ENCODE peak calls at places on chromosomes 7 and 10, in eight cellular contexts. O is Ammon's horn; W is psoas muscle; L is fibroblast of mammary gland; N is stimulated activated CD8-positive, alpha-beta memory T cell treated with anti-CD3 and anti-CD28 coated beads, Interleukin-7, amount 100 ng/mL, for 4 hours; U is GM12891; G is fibroblast of gingiva; B is stimulated activated CD4-positive, alpha-beta T cell treated with anti-CD3 and anti-CD28 coated beads, Interleukin-1b, Interleukin-23, amount 100 ng/mL, for 1 hour. H is an unnamed sample.

GRCh38 chr7:2873686-2874551 is 29.8 kb upstream of the GNA12 start:
- DNase-seq in O (no peak), W (no peak), L (peak), N (no peak), U (no peak), G (peak), B (no peak), H (peak)

GRCh38 chr7:54988516-54988915 is 30.3 kb upstream of the EGFR start:
- DNase-seq in O (no peak), W (no peak), L (no peak), N (no peak), U (no peak), G (no peak), B (no peak), H (no peak)

GRCh38 chr7:27148031-27148775 is 629 bp upstream of the HOXA6 start:
- DNase-seq in O (no peak), W (peak), L (peak), N (no peak), U (no peak), G (no peak), B (no peak), H (no peak)

GRCh38 chr10:130047336-130047735 is 63.3 kb downstream of the C10orf143 start:
- DNase-seq in O (no peak), W (no peak), L (no peak), N (no peak), U (no peak), G (no peak), B (no peak), H (no peak)

GRCh38 chr10:117454502-117454901 is 79.3 kb upstream of the PDZD8 start:
- DNase-seq in O (no peak), W (no peak), L (peak), N (no peak), U (no peak), G (no peak), B (no peak), H (no peak)

GRCh38 chr7:732094-732541 is 5.0 kb upstream of the PRKAR1B start:
- DNase-seq in O (no peak), W (peak), L (no peak), N (no peak), U (no peak), G (no peak), B (no peak), H (no peak)

GRCh38 chr7:111933614-111934013 is 272.6 kb downstream of the DOCK4 start:
- DNase-seq in O (no peak), W (no peak), L (peak), N (no peak), U (no peak), G (peak), B (no peak), H (no peak)

GRCh38 chr7:1667566-1668485 is 2.3 kb upstream of the ELFN1 start:
- DNase-seq in O (no peak), W (peak), L (no peak), N (no peak), U (no peak), G (no peak), B (no peak), H (no peak)

GRCh38 chr10:116674901-116675423 is 54.2 kb downstream of the PNLIPRP2 start:
- DNase-seq in O (no peak), W (no peak), L (no peak), N (no peak), U (no peak), G (no peak), B (no peak), H (no peak)

GRCh38 chr10:35208536-35208935 is 81.9 kb downstream of the CREM start:
- DNase-seq in O (peak), W (peak), L (peak), N (no peak), U (no peak), G (no peak), B (no peak), H (no peak)

GRCh38 chr7:85078181-85078580 is 108.7 kb downstream of the SEMA3D start:
- DNase-seq in O (no peak), W (no peak), L (no peak), N (no peak), U (no peak), G (no peak), B (no peak), H (no peak)

GRCh38 chr10:76050291-76050625 is 618.8 kb downstream of the LRMDA start:
- DNase-seq in O (no peak), W (no peak), L (no peak), N (no peak), U (no peak), G (no peak), B (no peak), H (no peak)

GRCh38 chr10:69800109-69800508 is 1.6 kb upstream of the COL13A1 start:
- DNase-seq in O (peak), W (no peak), L (peak), N (no peak), U (no peak), G (peak), B (no peak), H (no peak)

GRCh38 chr7:106962751-106963150 is 81.8 kb upstream of the PRKAR2B start:
- DNase-seq in O (no peak), W (no peak), L (no peak), N (no peak), U (no peak), G (no peak), B (no peak), H (no peak)

GRCh38 chr7:19143930-19144574 is 1.2 kb downstream of the FERD3L start:
- DNase-seq in O (no peak), W (no peak), L (no peak), N (no peak), U (no peak), G (no peak), B (no peak), H (no peak)

GRCh38 chr10:120474956-120475355 is 17.9 kb downstream of the PLPP4 start:
- DNase-seq in O (no peak), W (no peak), L (no peak), N (no peak), U (no peak), G (no peak), B (no peak), H (no peak)

GRCh38 chr10:70164179-70164578 is 6.1 kb downstream of the SAR1A start:
- DNase-seq in O (no peak), W (no peak), L (no peak), N (no peak), U (no peak), G (no peak), B (no peak), H (no peak)

GRCh38 chr10:126421745-126422144 is 33.5 kb upstream of the ADAM12 start:
- DNase-seq in O (peak), W (no peak), L (peak), N (no peak), U (no peak), G (peak), B (no peak), H (peak)

GRCh38 chr10:124612611-124613498 is 131.3 kb downstream of the FAM53B start:
- DNase-seq in O (no peak), W (peak), L (peak), N (no peak), U (no peak), G (no peak), B (no peak), H (no peak)

GRCh38 chr7:116863168-116863670 is 832 bp downstream of the CAPZA2 start:
- DNase-seq in O (no peak), W (peak), L (peak), N (no peak), U (no peak), G (peak), B (no peak), H (no peak)

GRCh38 chr7:46007990-46008643 is 87.0 kb upstream of the IGFBP3 start:
- DNase-seq in O (no peak), W (no peak), L (peak), N (no peak), U (no peak), G (peak), B (no peak), H (no peak)

GRCh38 chr7:80935971-80936370 is 17.1 kb upstream of the SEMA3C start:
- DNase-seq in O (no peak), W (no peak), L (no peak), N (no peak), U (no peak), G (no peak), B (no peak), H (no peak)

GRCh38 chr7:51187941-51188340 is 128.7 kb downstream of the COBL start:
- DNase-seq in O (peak), W (peak), L (no peak), N (no peak), U (no peak), G (no peak), B (no peak), H (no peak)

GRCh38 chr7:107874605-107875446 is 16.2 kb upstream of the DLD start:
- DNase-seq in O (peak), W (no peak), L (peak), N (no peak), U (no peak), G (peak), B (no peak), H (no peak)

GRCh38 chr7:107715531-107715930 is 28.4 kb upstream of the CBLL1 start:
- DNase-seq in O (no peak), W (no peak), L (peak), N (no peak), U (no peak), G (no peak), B (no peak), H (no peak)

GRCh38 chr10:11793762-11794479 is 29.2 kb upstream of the PROSER2 start:
- DNase-seq in O (no peak), W (no peak), L (peak), N (no peak), U (no peak), G (no peak), B (no peak), H (no peak)

GRCh38 chr10:125155101-125155500 is 5.3 kb downstream of the CTBP2 start:
- DNase-seq in O (peak), W (no peak), L (no peak), N (no peak), U (no peak), G (peak), B (no peak), H (no peak)

GRCh38 chr10:132397036-132397541 is at the start of gene PWWP2B:
- DNase-seq in O (no peak), W (peak), L (no peak), N (peak), U (peak), G (peak), B (peak), H (no peak)

GRCh38 chr10:49620286-49620810 is 6.5 kb downstream of the CHAT start:
- DNase-seq in O (no peak), W (no peak), L (no peak), N (no peak), U (no peak), G (no peak), B (no peak), H (no peak)

GRCh38 chr10:66752714-66753113 is 173.1 kb upstream of the LRRTM3 start:
- DNase-seq in O (no peak), W (no peak), L (peak), N (no peak), U (no peak), G (no peak), B (no peak), H (no peak)

GRCh38 chr7:34759477-34760125 is 101.6 kb downstream of the NPSR1 start:
- DNase-seq in O (peak), W (no peak), L (peak), N (no peak), U (no peak), G (peak), B (no peak), H (peak)